ENCODE peak calls at places on chromosome 14, in seven cellular contexts. A is T-cell, D is HFFc6, B is HEK293T, J is fibroblast of mammary gland, Y is amniotic stem cell, F is SW 1271. Z is an unnamed sample.

GRCh38 chr14:104136472-104137296 is 1.7 kb upstream of the KIF26A start:
- DNase-seq in J (no peak), Y (no peak), B (no peak), A (no peak), F (no peak), D (no peak), Z (peak; percentile 76)

GRCh38 chr14:35222872-35223471 is 69.2 kb upstream of the PSMA6 start:
- DNase-seq in Y (no peak), F (no peak), J (no peak), A (no peak), B (no peak), D (no peak), Z (no peak)

GRCh38 chr14:38554046-38554445 is 298.2 kb upstream of the CLEC14A start:
- DNase-seq in B (no peak), J (peak; percentile 5), A (no peak), F (no peak), D (no peak), Y (no peak), Z (no peak)

GRCh38 chr14:53152627-53152908 is 555 bp downstream of the DDHD1 start:
- DNase-seq in A (no peak), J (no peak), F (no peak), B (no peak), Y (no peak), D (no peak), Z (no peak)

GRCh38 chr14:55129428-55130193 is 559 bp downstream of the LGALS3 start:
- DNase-seq in F (no peak), B (no peak), J (peak; percentile 52), D (peak; percentile 77), Y (peak; percentile 57), A (no peak), Z (peak; percentile 81)

GRCh38 chr14:58118097-58118496 is 33.9 kb downstream of the ARMH4 start:
- DNase-seq in J (no peak), D (no peak), B (no peak), Y (no peak), A (no peak), F (no peak), Z (no peak)

GRCh38 chr14:61217516-61217915 is 63.6 kb downstream of the TMEM30B start:
- DNase-seq in Y (no peak), F (no peak), A (no peak), J (no peak), B (no peak), D (no peak), Z (no peak)

GRCh38 chr14:95614335-95614734 is 71.9 kb upstream of the TCL1B start:
- DNase-seq in Y (no peak), A (no peak), J (peak; percentile 25), F (no peak), D (no peak), B (no peak), Z (no peak)

GRCh38 chr14:70317091-70317968 is 42.2 kb downstream of the COX16 start:
- DNase-seq in B (no peak), D (no peak), F (no peak), J (no peak), Y (no peak), A (no peak), Z (no peak)

GRCh38 chr14:84399296-84399910 is 1130.5 kb upstream of the FLRT2 start:
- DNase-seq in J (no peak), B (no peak), D (no peak), F (no peak), A (no peak), Y (no peak), Z (no peak)

GRCh38 chr14:75866981-75867380 is 114.8 kb downstream of the TGFB3 start:
- DNase-seq in A (no peak), F (no peak), B (no peak), D (no peak), J (no peak), Y (no peak), Z (no peak)

GRCh38 chr14:57470909-57471308 is 22.7 kb downstream of the CCDC198 start:
- DNase-seq in Y (no peak), F (no peak), B (no peak), J (no peak), D (no peak), A (no peak), Z (no peak)

GRCh38 chr14:100910888-100911664 is 7.6 kb upstream of the RTL1 start:
- DNase-seq in F (no peak), D (no peak), J (no peak), B (no peak), Y (no peak), A (no peak), Z (no peak)

GRCh38 chr14:92951912-92952471 is 29.0 kb downstream of the CHGA start:
- DNase-seq in D (peak; percentile 38), A (peak; percentile 58), B (peak; percentile 86), Y (no peak), F (peak; percentile 43), J (peak; percentile 60), Z (peak; percentile 93)

GRCh38 chr14:97946291-97946690 is 1149.1 kb downstream of the VRK1 start:
- DNase-seq in Y (no peak), A (no peak), B (no peak), D (no peak), F (no peak), J (no peak), Z (no peak)

GRCh38 chr14:50920482-50921225 is 23.6 kb downstream of the PYGL start:
- DNase-seq in Y (peak; percentile 43), A (no peak), B (no peak), J (peak; percentile 89), D (peak; percentile 75), F (peak; percentile 20), Z (no peak)

GRCh38 chr14:69244946-69245345 is 15.0 kb upstream of the GALNT16 start:
- DNase-seq in B (no peak), J (peak; percentile 66), Y (no peak), A (no peak), F (no peak), D (no peak), Z (no peak)

GRCh38 chr14:67502867-67503266 is 14.3 kb upstream of the TMEM229B start:
- DNase-seq in D (no peak), Y (no peak), B (no peak), A (no peak), J (no peak), F (no peak), Z (no peak)

GRCh38 chr14:33486499-33486898 is 464.4 kb downstream of the EGLN3 start:
- DNase-seq in F (no peak), Y (no peak), A (no peak), D (no peak), B (no peak), J (no peak), Z (no peak)

GRCh38 chr14:23725528-23725927 is 89.4 kb downstream of the DHRS2 start:
- DNase-seq in J (no peak), Y (no peak), F (no peak), A (no peak), B (no peak), D (no peak), Z (no peak)

GRCh38 chr14:101194356-101195308 is 291.1 kb upstream of the RTL1 start:
- DNase-seq in J (no peak), D (no peak), F (no peak), A (no peak), Y (no peak), B (no peak), Z (no peak)

GRCh38 chr14:104119700-104120251 is 18.6 kb upstream of the KIF26A start:
- DNase-seq in F (no peak), J (no peak), D (no peak), A (no peak), Y (no peak), B (no peak), Z (no peak)

GRCh38 chr14:77022219-77022852 is 6.2 kb downstream of the IRF2BPL start:
- DNase-seq in D (no peak), A (no peak), J (no peak), F (no peak), Y (no peak), B (no peak), Z (no peak)

GRCh38 chr14:63939006-63939270 is 86.1 kb downstream of the SYNE2 start:
- DNase-seq in J (no peak), A (no peak), B (no peak), D (no peak), Y (no peak), F (no peak), Z (no peak)

GRCh38 chr14:36976571-36977023 is 195.8 kb downstream of the SLC25A21 start:
- DNase-seq in D (peak; percentile 33), J (peak; percentile 64), F (no peak), A (no peak), B (no peak), Y (no peak), Z (no peak)

GRCh38 chr14:70257526-70257925 is 68.8 kb upstream of the SLC8A3 start:
- DNase-seq in B (peak; percentile 20), J (peak; percentile 1), D (no peak), A (no peak), Y (no peak), F (no peak), Z (no peak)

GRCh38 chr14:92486881-92487280 is 26.7 kb upstream of the RIN3 start:
- DNase-seq in F (no peak), B (no peak), Y (no peak), D (no peak), A (no peak), J (peak; percentile 10), Z (no peak)

GRCh38 chr14:72880820-72881219 is 13.1 kb downstream of the DPF3 start:
- DNase-seq in Y (no peak), B (no peak), F (no peak), A (no peak), D (no peak), J (no peak), Z (no peak)

GRCh38 chr14:92564361-92565039 is 50.9 kb downstream of the RIN3 start:
- DNase-seq in F (no peak), A (no peak), D (no peak), Y (no peak), J (no peak), B (no peak), Z (no peak)

GRCh38 chr14:69288956-69289705 is 29.2 kb downstream of the GALNT16 start:
- DNase-seq in Y (no peak), F (no peak), J (peak; percentile 26), D (no peak), A (no peak), B (no peak), Z (no peak)

GRCh38 chr14:71646518-71646917 is 285.7 kb upstream of the RGS6 start:
- DNase-seq in B (no peak), F (no peak), Y (no peak), J (no peak), A (no peak), D (no peak), Z (no peak)

GRCh38 chr14:68580676-68581075 is 212.2 kb downstream of the ZFP36L1 start:
- DNase-seq in D (no peak), J (no peak), B (no peak), Y (no peak), A (no peak), F (no peak), Z (no peak)

GRCh38 chr14:100049220-100049619 is 16.0 kb upstream of the EVL start:
- DNase-seq in D (no peak), J (peak; percentile 86), F (no peak), B (no peak), A (no peak), Y (no peak), Z (no peak)

Z was measured in SK-N-SH.